ENCODE peak calls at places on chromosome 5, in eight cellular contexts. A is fibroblast of lung, W is upper lobe of right lung, S is lung, H is tibial nerve, K is coronary artery, X is IMR-90, B is body of pancreas. J is an unnamed sample.

GRCh38 chr5:154510156-154510555 is 32.1 kb upstream of the HAND1 start:
- DNase-seq in A (no peak), W (peak; percentile 7), S (no peak), H (no peak), K (no peak), X (no peak), B (no peak), J (no peak)

GRCh38 chr5:127556609-127557348 is 39.3 kb downstream of the PRRC1 start:
- DNase-seq in A (no peak), W (no peak), S (no peak), H (no peak), K (no peak), X (no peak), B (no peak), J (no peak)

GRCh38 chr5:133867341-133867740 is 101.1 kb downstream of the C5orf15 start:
- DNase-seq in A (no peak), W (peak; percentile 31), S (no peak), H (no peak), K (no peak), X (no peak), B (no peak), J (no peak)

GRCh38 chr5:80654054-80654390 is 430 bp upstream of the MSH3 start:
- DNase-seq in A (no peak), W (no peak), S (no peak), H (no peak), K (peak; percentile 73), X (no peak), B (no peak), J (no peak)

GRCh38 chr5:147882586-147883313 is 4.2 kb downstream of the SCGB3A2 start:
- DNase-seq in A (peak; percentile 61), W (no peak), S (no peak), H (no peak), K (no peak), X (no peak), B (no peak), J (no peak)

GRCh38 chr5:75262278-75262677 is 25.6 kb upstream of the ANKRD31 start:
- DNase-seq in A (no peak), W (no peak), S (no peak), H (no peak), K (no peak), X (no peak), B (no peak), J (no peak)

GRCh38 chr5:170434953-170435605 is 45.9 kb upstream of the KCNMB1 start:
- DNase-seq in A (peak; percentile 26), W (peak; percentile 77), S (peak; percentile 54), H (peak; percentile 53), K (peak; percentile 72), X (peak; percentile 37), B (peak; percentile 61), J (peak; percentile 45)

GRCh38 chr5:31149072-31149471 is 44.4 kb upstream of the CDH6 start:
- DNase-seq in A (no peak), W (no peak), S (no peak), H (no peak), K (no peak), X (peak; percentile 39), B (no peak), J (no peak)

GRCh38 chr5:129172561-129172960 is 78.0 kb downstream of the ISOC1 start:
- DNase-seq in A (no peak), W (no peak), S (no peak), H (no peak), K (no peak), X (no peak), B (no peak), J (no peak)

GRCh38 chr5:31824886-31825774 is 186.2 kb downstream of the PDZD2 start:
- DNase-seq in A (peak; percentile 42), W (no peak), S (peak; percentile 50), H (peak; percentile 78), K (no peak), X (peak; percentile 59), B (peak; percentile 62), J (no peak)

GRCh38 chr5:12695651-12696050 is 791.4 kb upstream of the CTNND2 start:
- DNase-seq in A (no peak), W (no peak), S (no peak), H (no peak), K (no peak), X (no peak), B (no peak), J (no peak)

GRCh38 chr5:166517976-166518375 is 1773.5 kb upstream of the WWC1 start:
- DNase-seq in A (no peak), W (no peak), S (no peak), H (no peak), K (no peak), X (no peak), B (no peak), J (no peak)

GRCh38 chr5:170161069-170161468 is 55.4 kb downstream of the FOXI1 start:
- DNase-seq in A (no peak), W (no peak), S (no peak), H (no peak), K (no peak), X (no peak), B (no peak), J (no peak)

GRCh38 chr5:61275841-61276240 is 56.2 kb upstream of the ZSWIM6 start:
- DNase-seq in A (peak; percentile 71), W (peak; percentile 85), S (peak; percentile 73), H (peak; percentile 43), K (no peak), X (peak; percentile 82), B (peak; percentile 69), J (no peak)

GRCh38 chr5:134458676-134459403 is 47.2 kb upstream of the CDKN2AIPNL start:
- DNase-seq in A (no peak), W (no peak), S (no peak), H (no peak), K (no peak), X (no peak), B (no peak), J (no peak)

GRCh38 chr5:133120156-133120750 is 68.4 kb downstream of the HSPA4 start:
- DNase-seq in A (no peak), W (no peak), S (no peak), H (no peak), K (no peak), X (no peak), B (no peak), J (no peak)

GRCh38 chr5:172002310-172002709 is 4.1 kb downstream of the FBXW11 start:
- DNase-seq in A (peak; percentile 23), W (no peak), S (no peak), H (no peak), K (no peak), X (no peak), B (no peak), J (no peak)

GRCh38 chr5:38621840-38622513 is 65.5 kb upstream of the LIFR start:
- DNase-seq in A (no peak), W (no peak), S (peak; percentile 5), H (no peak), K (no peak), X (no peak), B (no peak), J (no peak)

GRCh38 chr5:155004138-155004744 is 9.3 kb upstream of the KIF4B start:
- DNase-seq in A (no peak), W (no peak), S (no peak), H (no peak), K (no peak), X (no peak), B (peak; percentile 6), J (peak; percentile 38)

GRCh38 chr5:134945041-134945440 is 22.7 kb upstream of the CATSPER3 start:
- DNase-seq in A (no peak), W (no peak), S (no peak), H (no peak), K (no peak), X (peak; percentile 19), B (no peak), J (no peak)

GRCh38 chr5:6736524-6737042 is 23.4 kb downstream of the TENT4A start:
- DNase-seq in A (no peak), W (peak; percentile 32), S (no peak), H (no peak), K (no peak), X (no peak), B (no peak), J (no peak)

GRCh38 chr5:98631311-98632054 is 142.0 kb upstream of the RGMB start:
- DNase-seq in A (peak; percentile 94), W (no peak), S (no peak), H (no peak), K (no peak), X (peak; percentile 68), B (no peak), J (no peak)

GRCh38 chr5:159911349-159911748 is 4.9 kb upstream of the ADRA1B start:
- DNase-seq in A (no peak), W (no peak), S (no peak), H (no peak), K (no peak), X (no peak), B (no peak), J (peak; percentile 72)

GRCh38 chr5:151719228-151719861 is 32.6 kb upstream of the SPARC start:
- DNase-seq in A (peak; percentile 40), W (no peak), S (no peak), H (peak; percentile 67), K (no peak), X (peak; percentile 50), B (no peak), J (peak; percentile 21)
- H3K4me3 ChIP-seq in A (no peak overlapping the region), W (no peak overlapping the region), S (no peak overlapping the region), H (no peak overlapping the region), K (no peak overlapping the region), X (no peak overlapping the region), B (no peak overlapping the region), J (no peak overlapping the region)

DNA sequence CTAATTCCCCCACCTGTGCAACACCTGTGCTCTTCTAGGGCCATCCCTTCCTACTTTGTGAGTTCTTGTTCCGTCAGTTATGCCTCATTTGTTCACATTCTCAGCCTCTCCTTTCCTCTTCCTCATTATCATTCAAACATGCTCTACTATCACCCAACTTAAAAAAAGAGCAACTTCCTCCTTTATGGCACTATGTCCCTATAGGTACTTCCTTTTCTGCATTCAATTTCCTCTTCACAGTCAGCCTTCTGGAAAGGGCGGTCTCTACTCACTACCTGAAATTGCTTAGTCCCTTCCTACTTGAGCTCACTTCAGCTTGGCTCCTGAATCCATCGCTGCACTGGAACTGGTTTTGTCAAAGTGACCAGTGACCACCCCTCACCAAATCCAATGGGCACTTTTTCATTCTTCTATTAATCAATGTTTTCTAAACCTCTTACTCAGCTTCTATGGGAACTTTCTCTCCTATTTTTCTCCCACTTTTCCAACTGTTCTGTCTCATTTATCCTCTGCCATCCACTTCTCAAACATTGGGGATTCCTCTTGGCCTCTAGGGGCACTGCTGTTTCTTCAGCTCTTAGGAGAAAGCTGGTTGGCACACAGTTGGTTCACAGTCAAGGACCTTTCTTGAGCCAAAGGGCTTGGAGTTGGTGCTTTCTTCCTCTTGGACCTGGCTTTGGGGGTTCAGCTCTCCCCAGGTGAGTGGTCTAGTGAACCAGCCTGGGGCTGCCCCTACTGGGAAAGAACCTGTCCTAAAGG is 112.0 kb upstream of the LHFPL2 start:
- DNase-seq in A (no peak), W (no peak), S (no peak), H (no peak), K (no peak), X (no peak), B (no peak), J (no peak)
- TF ChIP-seq CTCF in A (peak; percentile 31), W (no peak), S (no peak), H (no peak), K (no peak), X (peak; percentile 14), B (no peak), J (peak; percentile 33)

GRCh38 chr5:96943829-96944228 is 7.9 kb downstream of the LNPEP start:
- DNase-seq in A (peak; percentile 24), W (no peak), S (no peak), H (no peak), K (no peak), X (no peak), B (no peak), J (no peak)
- H3K4me3 ChIP-seq in A (no peak overlapping the region), W (no peak overlapping the region), S (no peak overlapping the region), H (no peak overlapping the region), K (no peak overlapping the region), X (no peak overlapping the region), B (no peak overlapping the region), J (no peak overlapping the region)

GRCh38 chr5:54845567-54845941 is 139.8 kb downstream of the ESM1 start:
- DNase-seq in A (peak; percentile 74), W (no peak), S (no peak), H (no peak), K (no peak), X (peak; percentile 75), B (no peak), J (no peak)
- TF ChIP-seq CTCF in A (peak; percentile 13), W (no peak), S (no peak), H (no peak), K (no peak), X (no peak), B (no peak), J (no peak)